ENCODE peak calls at places on chromosomes 5 and 9, in six cellular contexts. W is heart left ventricle, J is fibroblast of the aortic adventitia, G is adrenal gland, L is stomach, E is fibroblast of mammary gland. S is an unnamed sample.

GRCh38 chr5:14190194-14191164 is 47.3 kb downstream of the TRIO start:
- DNase-seq in W (no peak), J (peak), G (no peak), L (no peak), E (peak), S (peak)

GRCh38 chr9:88379352-88379751 is 8.9 kb upstream of the SPIN1 start:
- DNase-seq in W (no peak), J (no peak), G (no peak), L (no peak), E (no peak), S (no peak)

GRCh38 chr5:150410524-150411244 is 2.0 kb downstream of the CD74 start:
- DNase-seq in W (peak), J (peak), G (peak), L (peak), E (peak), S (peak)

GRCh38 chr5:146699729-146700430 is 178.7 kb downstream of the PPP2R2B start:
- DNase-seq in W (no peak), J (no peak), G (no peak), L (no peak), E (no peak), S (no peak)

GRCh38 chr5:123814796-123815479 is 303.0 kb downstream of the CSNK1G3 start:
- DNase-seq in W (no peak), J (peak), G (no peak), L (no peak), E (peak), S (no peak)

GRCh38 chr5:148826082-148826971 is at the start of gene ADRB2:
- DNase-seq in W (peak), J (peak), G (peak), L (peak), E (peak), S (peak)

GRCh38 chr9:109455861-109456260 is 42.2 kb downstream of the PTPN3 start:
- DNase-seq in W (no peak), J (no peak), G (no peak), L (no peak), E (no peak), S (no peak)

GRCh38 chr9:137149942-137150484 is 11.1 kb downstream of the GRIN1 start:
- DNase-seq in W (no peak), J (no peak), G (no peak), L (peak), E (no peak), S (no peak)

GRCh38 chr9:136230773-136231172 is 14.8 kb downstream of the QSOX2 start:
- DNase-seq in W (no peak), J (no peak), G (no peak), L (no peak), E (no peak), S (no peak)

GRCh38 chr5:107424461-107424860 is 246.3 kb downstream of the EFNA5 start:
- DNase-seq in W (no peak), J (peak), G (no peak), L (no peak), E (peak), S (no peak)

GRCh38 chr9:129669946-129670345 is 4.5 kb downstream of the PRRX2 start:
- DNase-seq in W (no peak), J (no peak), G (no peak), L (no peak), E (no peak), S (no peak)

GRCh38 chr5:173592050-173592669 is 24.3 kb downstream of the BOD1 start:
- DNase-seq in W (no peak), J (no peak), G (no peak), L (no peak), E (peak), S (no peak)

GRCh38 chr9:98256632-98257218 is 1.3 kb upstream of the TBC1D2 start:
- DNase-seq in W (no peak), J (no peak), G (no peak), L (no peak), E (no peak), S (no peak)

GRCh38 chr5:3994635-3995034 is 399.0 kb downstream of the IRX1 start:
- DNase-seq in W (no peak), J (peak), G (no peak), L (no peak), E (no peak), S (no peak)

GRCh38 chr9:107422189-107422802 is 67.3 kb downstream of the KLF4 start:
- DNase-seq in W (peak), J (peak), G (peak), L (peak), E (peak), S (peak)

GRCh38 chr5:133727636-133728035 is 115.3 kb upstream of the FSTL4 start:
- DNase-seq in W (no peak), J (no peak), G (no peak), L (no peak), E (no peak), S (no peak)

GRCh38 chr5:14915291-14915976 is 43.9 kb upstream of the ANKH start:
- DNase-seq in W (no peak), J (no peak), G (no peak), L (no peak), E (peak), S (no peak)

GRCh38 chr5:144468542-144468941 is 297.9 kb downstream of the KCTD16 start:
- DNase-seq in W (no peak), J (no peak), G (no peak), L (no peak), E (no peak), S (no peak)

GRCh38 chr5:73282383-73282782 is 109.4 kb downstream of the TMEM174 start:
- DNase-seq in W (no peak), J (no peak), G (no peak), L (no peak), E (no peak), S (no peak)

GRCh38 chr5:40775085-40775845 is 19.5 kb upstream of the TTC33 start:
- DNase-seq in W (no peak), J (no peak), G (no peak), L (no peak), E (no peak), S (no peak)

GRCh38 chr5:9124071-9124470 is 421.8 kb downstream of the SEMA5A start:
- DNase-seq in W (no peak), J (no peak), G (no peak), L (peak), E (no peak), S (no peak)

GRCh38 chr9:37324691-37325490 is 97.6 kb upstream of the GRHPR start:
- DNase-seq in W (no peak), J (no peak), G (no peak), L (no peak), E (no peak), S (no peak)
- H3K4me3 ChIP-seq in W (no peak), J (no peak), G (no peak), L (no peak), E (no peak), S (no peak)

DNA sequence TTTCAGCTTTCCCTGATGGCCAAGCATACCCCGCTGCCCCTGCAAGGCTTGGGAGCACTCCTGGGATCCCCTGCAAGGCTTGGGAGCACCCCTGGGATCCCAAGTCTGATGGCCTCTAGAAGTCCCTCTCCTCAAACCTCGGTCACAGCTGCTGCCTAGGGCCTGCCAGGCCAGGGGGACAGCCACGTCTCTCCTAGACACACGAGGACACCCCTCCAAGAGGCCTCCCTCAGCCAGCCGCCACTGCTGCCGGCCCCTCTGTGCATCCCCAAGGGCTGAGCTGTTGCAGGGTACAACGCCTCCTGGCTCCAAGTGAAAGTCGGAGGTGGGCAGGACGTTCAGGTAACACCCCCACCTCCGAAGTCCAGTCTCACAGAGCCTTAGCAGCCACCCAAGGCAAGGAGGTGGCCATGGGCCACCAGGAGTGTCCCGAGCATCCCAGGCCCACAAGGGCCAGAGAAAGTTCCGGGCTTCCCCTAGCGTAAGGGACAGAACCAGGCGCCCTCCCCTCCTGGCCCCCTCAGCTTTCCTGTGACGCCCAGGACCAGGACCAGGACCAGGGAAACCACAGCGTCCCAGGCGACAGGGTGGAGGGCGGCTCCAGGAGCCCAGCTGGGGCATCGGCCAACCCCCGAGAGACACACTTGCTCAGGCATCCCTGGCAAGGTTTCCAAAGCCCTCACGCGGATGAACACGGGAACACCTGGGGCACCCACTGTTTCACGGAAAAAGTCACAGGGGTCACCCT is 17.3 kb upstream of the SLC12A7 start:
- DNase-seq in W (no peak), J (no peak), G (no peak), L (no peak), E (no peak), S (no peak)
- TF ChIP-seq CTCF in W (no peak), J (no peak), G (no peak), L (no peak), E (no peak), S (no peak)

GRCh38 chr9:99296375-99296951 is 74.4 kb downstream of the SEC61B start:
- DNase-seq in W (peak), J (no peak), G (no peak), L (no peak), E (peak), S (no peak)
- H3K4me3 ChIP-seq in W (peak), J (no peak), G (peak), L (peak), E (no peak), S (no peak)

DNA sequence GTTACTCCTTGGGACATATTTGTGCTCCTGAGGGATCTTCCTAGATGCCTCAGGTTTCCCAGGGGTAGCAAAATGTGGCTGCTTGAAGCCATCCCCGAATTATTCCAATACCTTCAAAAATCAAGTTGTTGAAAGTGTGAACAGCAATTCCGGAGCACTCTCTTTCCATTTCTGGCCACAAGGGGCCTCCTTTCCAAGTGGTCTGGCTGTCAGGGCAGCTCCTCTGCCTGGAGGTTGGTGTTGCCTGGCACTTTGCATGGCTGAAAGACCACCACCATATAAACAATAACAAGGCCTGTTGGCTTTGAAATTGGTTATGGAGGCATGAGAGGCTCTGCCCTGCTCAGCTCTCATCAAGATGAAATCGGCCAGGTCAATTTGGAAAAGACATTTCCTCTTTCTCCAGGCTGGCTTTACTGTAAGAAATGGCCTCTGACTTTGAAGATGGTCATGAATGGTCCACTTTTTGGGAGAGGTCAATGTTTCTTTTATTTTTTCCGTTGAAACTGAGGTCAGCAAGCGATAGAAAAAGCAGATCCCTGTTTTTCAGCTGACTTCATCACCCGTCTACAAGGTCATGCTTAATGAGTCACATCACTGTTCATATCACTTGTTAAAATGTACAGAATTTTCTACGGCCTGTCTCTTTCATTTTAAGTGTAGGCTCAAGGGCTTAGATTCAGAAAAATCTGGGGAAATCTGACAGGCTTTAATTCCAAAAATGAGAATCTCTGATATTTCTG is 481.1 kb upstream of the ZNF608 start:
- DNase-seq in W (no peak), J (peak), G (no peak), L (no peak), E (peak), S (peak)
- TF ChIP-seq CTCF in W (peak), J (peak), G (peak), L (peak), E (peak), S (peak)

GRCh38 chr5:56479701-56480304 is 246.7 kb upstream of the ANKRD55 start:
- DNase-seq in W (no peak), J (no peak), G (no peak), L (no peak), E (no peak), S (peak)
- H3K4me3 ChIP-seq in W (peak), J (peak), G (peak), L (peak), E (no peak), S (no peak)

DNA sequence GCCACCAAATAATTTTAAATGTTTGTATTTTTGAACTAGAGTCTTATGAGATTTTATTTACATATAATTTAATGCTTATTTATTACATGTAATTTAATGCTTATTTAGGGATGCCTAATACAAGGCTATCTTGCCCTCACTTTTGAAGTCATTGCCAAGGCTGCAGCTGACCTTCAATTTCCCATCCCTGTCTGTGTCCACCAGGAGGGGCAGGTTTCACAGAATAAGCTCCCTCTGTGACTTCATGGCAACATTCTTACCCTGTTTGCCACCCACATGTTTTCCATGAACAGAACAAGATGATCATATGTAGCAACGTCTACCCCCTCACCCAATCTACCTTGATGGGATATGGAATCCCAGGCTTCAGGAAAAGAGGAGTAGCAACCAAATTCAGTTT is 27.0 kb downstream of the C5 start:
- DNase-seq in W (no peak), J (peak), G (no peak), L (no peak), E (peak), S (peak)
- TF ChIP-seq CTCF in W (no peak), J (peak), G (no peak), L (no peak), E (peak), S (no peak)

S was measured in bronchial epithelial cell.